ENCODE peak calls at places on chromosomes 11 and 22, in six cellular contexts. S, H, B, A, K and Q are unnamed samples.

GRCh38 chr11:28090052-28090749 is 17.8 kb downstream of the KIF18A start:
- DNase-seq in S (no peak), H (no peak), B (no peak), A (peak), K (no peak), Q (no peak)

GRCh38 chr22:25048659-25049657 is 96.4 kb downstream of the KIAA1671 start:
- DNase-seq in S (no peak), H (peak), B (peak), A (peak), K (peak), Q (peak)

GRCh38 chr11:61362542-61362875 is 335 bp downstream of the TMEM138 start:
- DNase-seq in S (no peak), H (peak), B (peak), A (peak), K (peak), Q (peak)

GRCh38 chr22:50086526-50086925 is 1.3 kb upstream of the MLC1 start:
- DNase-seq in S (peak), H (no peak), B (no peak), A (peak), K (no peak), Q (no peak)

GRCh38 chr22:37999640-38000272 is 15.4 kb upstream of the SOX10 start:
- DNase-seq in S (no peak), H (no peak), B (peak), A (peak), K (no peak), Q (peak)

GRCh38 chr11:117378966-117379865 is 51.6 kb downstream of the CEP164 start:
- DNase-seq in S (no peak), H (no peak), B (no peak), A (no peak), K (no peak), Q (no peak)

GRCh38 chr11:132430352-132431091 is 1060.1 kb downstream of the NTM start:
- DNase-seq in S (no peak), H (no peak), B (no peak), A (peak), K (no peak), Q (no peak)

GRCh38 chr22:34814260-34814659 is 251.7 kb upstream of the ISX start:
- DNase-seq in S (no peak), H (no peak), B (no peak), A (peak), K (no peak), Q (no peak)

GRCh38 chr11:17314904-17315426 is 36.6 kb upstream of the NCR3LG1 start:
- DNase-seq in S (no peak), H (no peak), B (no peak), A (no peak), K (no peak), Q (no peak)

GRCh38 chr11:124536520-124536919 is 6.9 kb downstream of the OR8B12 start:
- DNase-seq in S (no peak), H (no peak), B (no peak), A (peak), K (no peak), Q (peak)

GRCh38 chr11:46369458-46370152 is 11.9 kb upstream of the MDK start:
- DNase-seq in S (no peak), H (peak), B (peak), A (peak), K (peak), Q (peak)

GRCh38 chr11:19441752-19442553 is 201.2 kb upstream of the E2F8 start:
- DNase-seq in S (peak), H (peak), B (peak), A (peak), K (no peak), Q (no peak)

GRCh38 chr11:93031386-93031785 is 61.9 kb downstream of the MTNR1B start:
- DNase-seq in S (no peak), H (no peak), B (no peak), A (peak), K (no peak), Q (peak)

GRCh38 chr11:126790550-126790981 is 210.0 kb downstream of the KIRREL3 start:
- DNase-seq in S (peak), H (no peak), B (no peak), A (peak), K (no peak), Q (peak)

GRCh38 chr22:22721681-22722309 is 77.4 kb downstream of the GGTLC2 start:
- DNase-seq in S (no peak), H (peak), B (no peak), A (peak), K (no peak), Q (no peak)

GRCh38 chr11:32210601-32211000 is 119.7 kb downstream of the RCN1 start:
- DNase-seq in S (peak), H (no peak), B (no peak), A (peak), K (no peak), Q (no peak)